ENCODE peak calls at places on chromosome 19, in nine cellular contexts. F, A, D, Y, X, B, O, S and Z are unnamed samples.

GRCh38 chr19:48638831-48639381 is 1.7 kb upstream of the DBP start:
- DNase-seq in F (peak; percentile 63), A (no peak), D (no peak), Y (no peak), X (no peak), B (no peak), O (no peak), S (no peak), Z (no peak)

GRCh38 chr19:29211562-29212416 is 1.2 kb downstream of the UQCRFS1 start:
- DNase-seq in F (peak; percentile 36), A (no peak), D (no peak), Y (peak; percentile 27), X (peak; percentile 50), B (no peak), O (no peak), S (no peak), Z (no peak)

GRCh38 chr19:888615-889385 is 4.2 kb downstream of the MED16 start:
- DNase-seq in F (no peak), A (no peak), D (no peak), Y (no peak), X (no peak), B (no peak), O (no peak), S (no peak), Z (no peak)

GRCh38 chr19:31445406-31445805 is 96.2 kb upstream of the TSHZ3 start:
- DNase-seq in F (no peak), A (no peak), D (no peak), Y (no peak), X (no peak), B (no peak), O (no peak), S (no peak), Z (no peak)

GRCh38 chr19:52734340-52734892 is 428 bp downstream of the ZNF611 start:
- DNase-seq in F (no peak), A (peak; percentile 27), D (no peak), Y (peak; percentile 6), X (peak; percentile 2), B (no peak), O (peak; percentile 26), S (no peak), Z (peak; percentile 20)

GRCh38 chr19:18656337-18657086 is 19.7 kb downstream of the KLHL26 start:
- DNase-seq in F (no peak), A (no peak), D (no peak), Y (no peak), X (no peak), B (no peak), O (no peak), S (no peak), Z (no peak)

GRCh38 chr19:28828276-28828870 is 384.6 kb downstream of the UQCRFS1 start:
- DNase-seq in F (no peak), A (no peak), D (no peak), Y (no peak), X (no peak), B (no peak), O (no peak), S (no peak), Z (no peak)

GRCh38 chr19:45045671-45046353 is 7.0 kb downstream of the CLASRP start:
- DNase-seq in F (no peak), A (no peak), D (no peak), Y (no peak), X (no peak), B (no peak), O (no peak), S (no peak), Z (no peak)

GRCh38 chr19:48558018-48558684 is 6.2 kb downstream of the SULT2B1 start:
- DNase-seq in F (peak; percentile 68), A (no peak), D (no peak), Y (peak; percentile 31), X (peak; percentile 80), B (no peak), O (peak; percentile 21), S (peak; percentile 68), Z (peak; percentile 57)

GRCh38 chr19:38834104-38834490 is 2.5 kb upstream of the ECH1 start:
- DNase-seq in F (no peak), A (no peak), D (no peak), Y (no peak), X (peak; percentile 46), B (no peak), O (no peak), S (no peak), Z (no peak)

GRCh38 chr19:45470147-45471081 is 2.6 kb downstream of the FOSB start:
- DNase-seq in F (peak; percentile 64), A (no peak), D (no peak), Y (peak; percentile 55), X (peak; percentile 79), B (no peak), O (no peak), S (peak; percentile 87), Z (peak; percentile 59)

GRCh38 chr19:13092608-13093260 is 9.9 kb downstream of the LYL1 start:
- DNase-seq in F (no peak), A (no peak), D (no peak), Y (no peak), X (peak; percentile 53), B (peak; percentile 44), O (no peak), S (no peak), Z (no peak)

GRCh38 chr19:39166571-39167391 is 30.0 kb upstream of the NCCRP1 start:
- DNase-seq in F (peak; percentile 93), A (no peak), D (peak; percentile 77), Y (no peak), X (no peak), B (peak; percentile 89), O (peak; percentile 73), S (no peak), Z (peak; percentile 95)

GRCh38 chr19:52200044-52200443 is 10.2 kb downstream of the PPP2R1A start:
- DNase-seq in F (peak; percentile 50), A (no peak), D (no peak), Y (peak; percentile 85), X (peak; percentile 90), B (no peak), O (no peak), S (peak; percentile 66), Z (no peak)

GRCh38 chr19:19399733-19400438 is 5.6 kb upstream of the GATAD2A start:
- DNase-seq in F (no peak), A (no peak), D (no peak), Y (peak; percentile 65), X (peak; percentile 61), B (no peak), O (no peak), S (no peak), Z (no peak)

GRCh38 chr19:53696951-53697350 is 65.2 kb downstream of the DPRX start:
- DNase-seq in F (no peak), A (no peak), D (no peak), Y (peak; percentile 2), X (peak; percentile 5), B (no peak), O (no peak), S (no peak), Z (no peak)

GRCh38 chr19:1650627-1651009 is 1.8 kb downstream of the TCF3 start:
- DNase-seq in F (no peak), A (no peak), D (no peak), Y (peak; percentile 10), X (no peak), B (no peak), O (no peak), S (no peak), Z (no peak)

GRCh38 chr19:38656171-38656981 is 8.9 kb downstream of the ACTN4 start:
- DNase-seq in F (no peak), A (no peak), D (no peak), Y (peak; percentile 93), X (peak; percentile 84), B (no peak), O (no peak), S (peak; percentile 47), Z (no peak)

DNA sequence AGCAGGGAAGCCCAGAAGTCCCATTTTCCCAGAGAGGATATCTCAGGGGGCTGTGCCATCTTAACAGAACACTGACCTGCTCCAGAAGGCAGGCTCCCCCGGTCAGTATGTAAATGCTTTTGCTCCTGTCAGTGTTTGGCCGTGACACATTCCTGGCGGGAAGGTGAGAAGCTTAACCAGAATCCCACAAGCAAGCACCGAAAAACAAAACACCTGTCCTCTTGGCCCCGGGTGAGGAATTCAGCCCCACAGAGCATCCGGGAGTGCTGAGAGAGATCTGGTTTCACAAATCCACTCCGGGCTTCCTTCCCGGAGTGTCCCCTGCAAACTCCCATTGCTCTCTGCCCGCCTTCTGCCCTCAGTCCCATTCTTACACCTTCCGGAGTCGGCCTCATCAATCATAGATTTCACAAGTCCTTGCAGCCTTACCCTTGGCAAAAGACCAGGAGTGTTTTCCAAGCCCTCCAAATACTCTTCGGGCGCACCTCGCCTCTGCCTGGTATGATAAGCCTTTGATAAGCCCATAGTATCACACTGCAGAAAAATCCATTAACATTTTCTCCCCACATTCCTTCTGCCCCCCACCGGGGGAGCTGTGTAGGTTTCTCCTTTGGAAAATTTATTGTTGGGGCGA is 12.2 kb downstream of the TPM4 start:
- DNase-seq in F (peak; percentile 63), A (no peak), D (no peak), Y (peak; percentile 76), X (no peak), B (no peak), O (no peak), S (no peak), Z (peak; percentile 78)
- TF ChIP-seq CTCF in F (no peak), A (peak; percentile 36), D (no peak), Y (peak; percentile 18), X (peak; percentile 11), B (no peak), O (no peak), S (peak; percentile 65), Z (no peak)

DNA sequence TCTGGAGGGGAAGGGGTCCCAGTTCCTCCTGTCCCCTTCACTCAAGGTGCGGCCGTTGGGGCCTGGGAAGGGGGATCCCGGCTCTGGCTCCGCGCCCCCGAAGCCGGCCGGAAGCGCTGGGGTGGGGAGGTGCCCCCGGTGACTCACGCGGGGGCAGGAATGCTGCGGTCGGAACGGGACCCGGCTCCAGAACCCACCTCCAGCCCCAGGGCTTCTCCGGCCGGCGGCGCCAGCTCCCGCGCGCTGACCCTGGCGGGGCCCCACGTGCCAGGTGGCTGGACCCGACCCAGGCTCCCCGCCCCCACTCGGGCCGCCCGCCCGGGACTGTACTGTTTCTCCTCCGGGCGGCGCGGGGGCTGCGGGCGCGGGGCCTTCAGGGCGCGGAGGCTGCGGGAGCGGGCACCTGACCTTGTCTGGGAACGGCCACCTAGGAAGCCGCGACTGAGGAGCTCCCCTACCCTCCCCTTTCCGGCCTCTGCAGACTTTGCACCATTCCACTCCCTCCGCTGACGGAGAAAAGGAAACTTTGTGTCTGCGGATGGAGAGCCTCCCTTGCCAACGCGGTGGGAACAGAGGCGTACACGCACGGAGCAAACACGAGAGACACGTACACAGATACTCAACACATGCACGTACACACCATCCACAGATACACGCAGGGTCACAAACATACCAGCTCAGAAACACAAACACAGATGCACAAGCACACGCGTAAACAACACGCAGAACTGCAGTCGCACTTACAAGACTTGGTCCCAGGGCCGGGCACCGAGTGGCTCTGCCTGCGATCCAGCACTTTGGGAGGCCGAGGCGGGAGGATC is 7.2 kb downstream of the AXL start:
- DNase-seq in F (peak; percentile 89), A (peak; percentile 33), D (no peak), Y (peak; percentile 92), X (peak; percentile 76), B (peak; percentile 94), O (peak; percentile 76), S (peak; percentile 87), Z (peak; percentile 95)
- TF ChIP-seq CTCF in F (peak; percentile 15), A (no peak), D (no peak), Y (no peak), X (no peak), B (peak; percentile 9), O (no peak), S (peak; percentile 36), Z (no peak)

GRCh38 chr19:47309608-47310007 is at the start of gene C5AR1:
- DNase-seq in F (no peak), A (no peak), D (no peak), Y (no peak), X (no peak), B (no peak), O (peak; percentile 35), S (no peak), Z (no peak)
- TF ChIP-seq CTCF in F (no peak), A (no peak), D (no peak), Y (no peak), X (no peak), B (no peak), O (no peak), S (no peak), Z (no peak)

GRCh38 chr19:8506402-8506957 is 4.0 kb upstream of the PRAM1 start:
- DNase-seq in F (no peak), A (no peak), D (no peak), Y (no peak), X (no peak), B (no peak), O (no peak), S (no peak), Z (no peak)
- TF ChIP-seq CTCF in F (peak; percentile 43), A (no peak), D (no peak), Y (no peak), X (no peak), B (peak; percentile 61), O (no peak), S (peak; percentile 57), Z (no peak)